ENCODE peak calls at places on chromosomes 3 and 15, in four cellular contexts. I is H1; P is CD8-positive, alpha-beta memory T cell; H is SJSA1. A is an unnamed sample.

GRCh38 chr15:42716626-42717025 is 20.3 kb downstream of the CDAN1 start:
- DNase-seq in P (no peak), I (no peak), H (no peak), A (no peak)

GRCh38 chr15:68808770-68809169 is 11.9 kb downstream of the ANP32A start:
- DNase-seq in H (no peak), I (no peak), P (no peak), A (no peak)

GRCh38 chr3:28745436-28745835 is 396.8 kb upstream of the AZI2 start:
- DNase-seq in H (no peak), I (no peak), P (no peak), A (no peak)

GRCh38 chr15:93027413-93027812 is 61.6 kb downstream of the RGMA start:
- DNase-seq in P (no peak), H (no peak), I (no peak), A (no peak)

GRCh38 chr3:184523825-184524615 is 37.6 kb upstream of the EPHB3 start:
- DNase-seq in P (no peak), I (no peak), H (no peak), A (no peak)

GRCh38 chr15:92614791-92615785 is 40.5 kb downstream of the FAM174B start:
- DNase-seq in I (no peak), P (no peak), H (no peak), A (no peak)

GRCh38 chr15:83922895-83923294 is 269.0 kb downstream of the ADAMTSL3 start:
- DNase-seq in P (no peak), I (no peak), H (no peak), A (no peak)

GRCh38 chr3:128447561-128448013 is 19.1 kb downstream of the DNAJB8 start:
- DNase-seq in P (no peak), H (no peak), I (no peak), A (no peak)

GRCh38 chr3:7447197-7447769 is 586.4 kb downstream of the GRM7 start:
- DNase-seq in I (no peak), H (no peak), P (no peak), A (no peak)

GRCh38 chr3:172317984-172318383 is 130.3 kb downstream of the GHSR start:
- DNase-seq in H (peak; percentile 75), I (no peak), P (no peak), A (no peak)

GRCh38 chr3:28800203-28800602 is 451.6 kb upstream of the AZI2 start:
- DNase-seq in P (no peak), I (no peak), H (no peak), A (no peak)

GRCh38 chr3:37163262-37164020 is 10.9 kb downstream of the LRRFIP2 start:
- DNase-seq in I (no peak), H (peak; percentile 64), P (no peak), A (no peak)

GRCh38 chr3:134372405-134373277 is 1.6 kb downstream of the AMOTL2 start:
- DNase-seq in H (peak; percentile 29), I (no peak), P (no peak), A (no peak)

GRCh38 chr3:111613294-111613693 is 18.1 kb upstream of the ZBED2 start:
- DNase-seq in P (no peak), I (no peak), H (no peak), A (no peak)

GRCh38 chr15:84108725-84109124 is 126.8 kb upstream of the GOLGA6L4 start:
- DNase-seq in P (no peak), I (no peak), H (no peak), A (no peak)

GRCh38 chr3:72738752-72739520 is 109.3 kb downstream of the SHQ1 start:
- DNase-seq in I (no peak), P (peak; percentile 81), H (no peak), A (no peak)

GRCh38 chr15:85411992-85412538 is 31.7 kb downstream of the AKAP13 start:
- DNase-seq in H (no peak), I (no peak), P (no peak), A (no peak)

GRCh38 chr15:101038327-101039003 is 119.3 kb downstream of the LRRK1 start:
- DNase-seq in P (no peak), I (no peak), H (no peak), A (no peak)

GRCh38 chr3:188154758-188155574 is 1.0 kb downstream of the LPP start:
- DNase-seq in H (peak; percentile 26), I (no peak), P (no peak), A (no peak)

GRCh38 chr3:20352547-20353164 is 166.7 kb upstream of the SGO1 start:
- DNase-seq in I (no peak), P (no peak), H (no peak), A (no peak)

GRCh38 chr3:72761410-72761809 is 86.8 kb downstream of the SHQ1 start:
- DNase-seq in I (no peak), H (no peak), P (no peak), A (no peak)

GRCh38 chr3:98912448-98912847 is 11.0 kb upstream of the DCBLD2 start:
- DNase-seq in P (no peak), H (no peak), I (no peak), A (no peak)

GRCh38 chr3:100033814-100034490 is 80.3 kb downstream of the FILIP1L start:
- DNase-seq in I (no peak), H (peak; percentile 66), P (no peak), A (no peak)

GRCh38 chr3:168191856-168192255 is 96.1 kb upstream of the GOLIM4 start:
- DNase-seq in H (no peak), I (no peak), P (no peak), A (no peak)

GRCh38 chr15:90530250-90531051 is 728 bp downstream of the CRTC3 start:
- DNase-seq in I (no peak), H (peak; percentile 63), P (peak; percentile 60), A (no peak)

DNA sequence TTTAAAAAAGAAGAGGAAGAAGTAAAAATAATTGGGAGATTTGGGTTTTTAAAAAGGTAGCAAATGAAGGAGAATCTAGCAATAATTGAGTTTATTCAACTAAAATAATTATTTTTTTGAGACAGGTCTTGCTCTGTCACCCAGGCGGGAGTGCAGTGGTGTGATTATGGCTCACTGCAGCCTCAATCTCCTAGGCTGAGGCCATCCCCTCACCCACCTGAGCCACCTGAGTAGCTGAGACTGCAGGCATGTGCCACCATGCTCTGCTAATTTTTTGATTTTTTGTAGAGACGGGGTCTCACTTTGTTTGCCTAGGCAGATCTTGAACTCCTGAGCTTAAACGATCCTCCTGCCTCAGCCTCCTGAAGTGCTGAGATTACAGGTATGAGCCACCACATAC is 27.7 kb upstream of the ARF4 start:
- DNase-seq in P (no peak), H (no peak), I (no peak), A (no peak)
- H3K36me3 ChIP-seq in P (peaks cover 12% of the 10 kb centered on the region), H (peaks cover 32% of the 10 kb centered on the region), I (peaks cover 3% of the 10 kb centered on the region), A (peaks cover 30% of the 10 kb centered on the region)

GRCh38 chr3:10041034-10041433 is 14.8 kb downstream of the FANCD2 start:
- DNase-seq in H (no peak), P (no peak), I (no peak), A (no peak)
- H3K4me1 ChIP-seq in H (no peaks in the 10 kb centered on the region), P (no peaks in the 10 kb centered on the region), I (no peaks in the 10 kb centered on the region), A (no peaks in the 10 kb centered on the region)

GRCh38 chr3:122435950-122436349 is 20.1 kb upstream of the WDR5B start:
- DNase-seq in I (no peak), P (no peak), H (no peak), A (no peak)
- H3K36me3 ChIP-seq in I (peaks cover 15% of the 10 kb centered on the region), P (peaks cover 37% of the 10 kb centered on the region), H (peaks cover 87% of the 10 kb centered on the region), A (peaks cover 21% of the 10 kb centered on the region)

GRCh38 chr3:57130426-57131209 is 34.5 kb downstream of the IL17RD start:
- DNase-seq in I (peak; percentile 99), P (no peak), H (peak; percentile 4), A (no peak)
- H3K4me1 ChIP-seq in I (peaks cover 39% of the 10 kb centered on the region), P (no peaks in the 10 kb centered on the region), H (peaks cover 29% of the 10 kb centered on the region), A (no peaks in the 10 kb centered on the region)

DNA sequence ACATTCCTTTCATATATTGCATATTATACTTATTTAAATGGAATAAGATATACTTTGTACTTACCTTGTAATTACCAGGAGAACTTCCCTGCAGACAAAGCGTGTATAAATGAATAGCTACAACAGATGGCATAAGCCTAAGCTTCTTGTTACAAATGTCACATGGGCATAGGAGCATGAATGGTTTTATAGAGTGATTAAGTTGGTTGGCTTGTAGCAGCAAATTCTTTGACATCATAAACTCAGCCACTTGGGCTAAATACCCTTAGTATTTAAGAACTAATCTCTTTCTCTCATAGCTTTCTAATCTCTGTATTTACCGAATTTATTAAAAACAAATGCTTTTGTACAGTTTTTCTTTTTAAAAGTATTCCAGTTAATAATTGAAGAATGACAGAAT is at the start of gene UBAP1L:
- DNase-seq in I (no peak), P (no peak), H (no peak), A (no peak)
- H3K36me3 ChIP-seq in I (peaks cover 21% of the 10 kb centered on the region), P (peaks cover 25% of the 10 kb centered on the region), H (peaks cover 80% of the 10 kb centered on the region), A (peaks cover 94% of the 10 kb centered on the region)

GRCh38 chr15:76343313-76343996 is 6.9 kb downstream of the ISL2 start:
- DNase-seq in I (no peak), H (no peak), P (no peak), A (no peak)
- H3K4me1 ChIP-seq in I (peaks cover 26% of the 10 kb centered on the region), H (peaks cover 12% of the 10 kb centered on the region), P (peaks cover 50% of the 10 kb centered on the region), A (peaks cover 49% of the 10 kb centered on the region)